ENCODE peak calls at places on chromosome 21, in four cellular contexts. One of them, this sample, is unnamed.
A peak's percentile ranks its signal among the peaks of the same experiment; 100 is the strongest.

GRCh38 chr21:29342394-29342957 is 43.8 kb downstream of the BACH1 start:
- DNase-seq in A549: peak; percentile 11
- DNase-seq in K562: no peak
- DNase-seq in HepG2: no peak
- DNase-seq in this sample: peak; percentile 32

GRCh38 chr21:35039595-35040291 is 9.4 kb downstream of the RUNX1 start:
- DNase-seq in A549: no peak
- DNase-seq in K562: no peak
- DNase-seq in HepG2: peak; percentile 81
- DNase-seq in this sample: no peak

GRCh38 chr21:44427241-44428120 is 27.8 kb upstream of the LRRC3 start:
- DNase-seq in A549: no peak
- DNase-seq in K562: no peak
- DNase-seq in HepG2: no peak
- DNase-seq in this sample: no peak

GRCh38 chr21:33025106-33025470 is 647 bp upstream of the OLIG2 start:
- DNase-seq in A549: no peak
- DNase-seq in K562: no peak
- DNase-seq in HepG2: no peak
- DNase-seq in this sample: no peak

GRCh38 chr21:46218906-46219590 is 9.5 kb downstream of the LSS start:
- DNase-seq in A549: no peak
- DNase-seq in K562: no peak
- DNase-seq in HepG2: no peak
- DNase-seq in this sample: no peak

GRCh38 chr21:43273708-43274021 is 104.9 kb downstream of the CRYAA start:
- DNase-seq in A549: no peak
- DNase-seq in K562: no peak
- DNase-seq in HepG2: no peak
- DNase-seq in this sample: no peak

GRCh38 chr21:44892536-44893277 is 19.2 kb upstream of the PTTG1IP start:
- DNase-seq in A549: no peak
- DNase-seq in K562: peak; percentile 81
- DNase-seq in HepG2: no peak
- DNase-seq in this sample: no peak

GRCh38 chr21:34526618-34527290 is 14.7 kb upstream of the KCNE1 start:
- DNase-seq in A549: peak; percentile 93
- DNase-seq in K562: no peak
- DNase-seq in HepG2: peak; percentile 96
- DNase-seq in this sample: no peak

GRCh38 chr21:44761747-44762208 is 39.8 kb downstream of the UBE2G2 start:
- DNase-seq in A549: no peak
- DNase-seq in K562: no peak
- DNase-seq in HepG2: no peak
- DNase-seq in this sample: no peak

GRCh38 chr21:27196651-27197050 is 229.8 kb upstream of the ADAMTS5 start:
- DNase-seq in A549: no peak
- DNase-seq in K562: no peak
- DNase-seq in HepG2: no peak
- DNase-seq in this sample: no peak

GRCh38 chr21:33069994-33070811 is at the start of gene OLIG1:
- DNase-seq in A549: peak; percentile 55
- DNase-seq in K562: no peak
- DNase-seq in HepG2: no peak
- DNase-seq in this sample: no peak

GRCh38 chr21:45087022-45087823 is 12.8 kb downstream of the ADARB1 start:
- DNase-seq in A549: no peak
- DNase-seq in K562: no peak
- DNase-seq in HepG2: no peak
- DNase-seq in this sample: no peak

GRCh38 chr21:38806942-38807284 is 1.2 kb downstream of the ETS2 start:
- DNase-seq in A549: no peak
- DNase-seq in K562: peak; percentile 28
- DNase-seq in HepG2: no peak
- DNase-seq in this sample: no peak

GRCh38 chr21:38805282-38806152 is at the start of gene ETS2:
- DNase-seq in A549: peak; percentile 93
- DNase-seq in K562: peak; percentile 93
- DNase-seq in HepG2: peak; percentile 84
- DNase-seq in this sample: peak; percentile 36

GRCh38 chr21:38804617-38805281 is 980 bp upstream of the ETS2 start:
- DNase-seq in A549: peak; percentile 69
- DNase-seq in K562: peak; percentile 62
- DNase-seq in HepG2: no peak
- DNase-seq in this sample: no peak

GRCh38 chr21:38807481-38807880 is 1.8 kb downstream of the ETS2 start:
- DNase-seq in A549: no peak
- DNase-seq in K562: no peak
- DNase-seq in HepG2: no peak
- DNase-seq in this sample: no peak

DNA sequence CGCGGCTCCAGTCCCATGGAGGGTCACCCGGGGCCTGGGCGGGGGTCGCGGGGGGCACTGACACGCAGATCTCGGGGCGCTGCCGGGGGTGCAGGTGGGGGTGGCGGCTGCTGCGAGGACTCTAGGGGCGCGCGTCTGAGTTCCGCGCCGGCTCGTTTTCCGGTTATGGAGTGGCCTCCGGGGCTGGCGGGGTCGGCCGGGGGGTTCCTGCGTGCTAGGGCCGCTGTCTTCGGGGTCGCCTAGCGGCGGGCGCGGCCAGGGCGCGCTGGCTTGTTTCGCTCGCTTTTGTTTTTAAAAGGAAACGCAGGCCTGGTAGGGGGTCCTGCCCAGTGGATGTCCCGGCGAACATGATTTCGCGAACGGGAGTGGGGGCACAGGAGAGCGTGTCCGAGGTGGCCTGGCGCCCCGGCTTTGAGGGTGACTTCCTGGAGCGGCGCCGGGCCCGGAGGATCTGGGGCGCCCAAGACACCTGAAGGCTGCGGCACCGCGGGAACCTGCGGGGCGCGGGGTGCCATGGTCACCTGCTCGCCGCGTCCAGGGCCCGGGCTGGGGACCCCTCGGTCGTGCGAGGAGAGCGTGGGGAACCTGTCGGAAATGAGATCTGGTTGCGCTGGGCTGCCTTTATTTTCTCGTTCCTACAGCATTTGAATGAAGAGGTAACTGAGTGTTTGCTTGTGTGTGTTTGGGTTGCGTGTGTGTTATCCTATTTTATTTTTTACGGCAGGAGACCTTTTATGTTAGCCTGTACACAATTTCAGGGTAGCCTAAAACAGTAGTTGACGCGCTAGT is 618 bp downstream of the ETS2 start:
- DNase-seq in A549: no peak
- DNase-seq in K562: peak; percentile 53
- DNase-seq in HepG2: no peak
- DNase-seq in this sample: no peak
- TF ChIP-seq CHD2 in A549: no peak
- TF ChIP-seq CHD2 in K562: no peak
- TF ChIP-seq CHD2 in HepG2: no peak
- TF ChIP-seq CHD2 in this sample: no peak

DNA sequence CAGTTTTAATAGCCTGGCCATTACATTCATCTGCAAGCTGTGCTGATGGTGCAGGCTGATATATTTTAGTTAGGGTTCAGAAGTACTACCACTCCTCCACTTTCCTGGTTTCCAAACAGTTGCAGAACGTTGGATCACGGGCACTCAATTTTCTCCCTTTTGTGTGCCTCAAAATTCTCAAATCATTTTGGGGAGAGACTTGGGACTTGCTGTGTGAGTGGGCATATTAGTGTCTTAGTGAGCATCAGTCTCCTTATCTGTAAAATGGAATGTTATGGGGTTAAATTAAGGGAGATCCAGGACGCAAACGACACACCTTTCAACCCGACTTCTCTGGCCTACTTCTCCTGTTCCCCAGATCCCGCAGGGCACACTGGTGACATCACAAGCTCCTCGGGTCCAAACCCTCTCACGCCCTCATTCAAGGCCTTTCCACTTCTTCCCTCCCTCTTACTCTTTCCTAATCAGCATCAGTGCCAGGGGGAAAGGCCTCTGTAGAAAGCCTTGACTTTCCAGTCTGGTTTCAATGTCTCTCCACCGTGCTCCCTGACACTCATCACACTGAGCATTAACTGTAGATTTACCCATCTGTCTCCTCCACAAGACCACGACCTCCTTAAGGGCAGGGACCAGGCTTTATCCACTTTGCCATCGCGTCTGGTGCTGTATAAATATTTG is 1.2 kb downstream of the PIGP start:
- DNase-seq in A549: peak; percentile 70
- DNase-seq in K562: peak; percentile 26
- DNase-seq in HepG2: no peak
- DNase-seq in this sample: no peak
- TF ChIP-seq JUNB in A549: no peak
- TF ChIP-seq JUNB in K562: no peak
- TF ChIP-seq JUNB in HepG2: no peak
- TF ChIP-seq JUNB in this sample: no peak

DNA sequence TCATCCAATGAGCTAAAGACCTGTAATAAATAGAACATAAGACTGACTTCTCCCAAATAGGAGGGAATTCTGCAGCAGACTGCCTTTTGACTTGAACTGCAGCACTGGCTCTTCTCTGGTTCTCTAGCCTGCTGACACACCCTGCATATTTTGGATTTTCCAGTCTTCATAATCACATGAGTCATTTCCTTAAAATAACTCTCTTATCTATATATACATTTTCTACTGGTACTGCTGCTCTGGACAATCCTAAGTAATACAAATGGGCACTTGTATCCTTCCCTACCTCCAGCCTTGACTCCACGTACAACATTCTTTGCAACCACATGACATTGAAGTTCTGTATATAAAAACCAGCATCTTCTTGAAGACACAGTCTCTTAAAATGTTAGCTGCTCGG is 429.4 kb upstream of the TMPRSS15 start:
- DNase-seq in A549: peak; percentile 0
- DNase-seq in K562: no peak
- DNase-seq in HepG2: no peak
- DNase-seq in this sample: no peak
- TF ChIP-seq CHD2 in A549: no peak
- TF ChIP-seq CHD2 in K562: no peak
- TF ChIP-seq CHD2 in HepG2: no peak
- TF ChIP-seq CHD2 in this sample: no peak

GRCh38 chr21:36754241-36754881 is 55.4 kb downstream of the SIM2 start:
- DNase-seq in A549: no peak
- DNase-seq in K562: no peak
- DNase-seq in HepG2: no peak
- DNase-seq in this sample: no peak
- TF ChIP-seq JUNB in A549: no peak
- TF ChIP-seq JUNB in K562: no peak
- TF ChIP-seq JUNB in HepG2: no peak
- TF ChIP-seq JUNB in this sample: no peak

DNA sequence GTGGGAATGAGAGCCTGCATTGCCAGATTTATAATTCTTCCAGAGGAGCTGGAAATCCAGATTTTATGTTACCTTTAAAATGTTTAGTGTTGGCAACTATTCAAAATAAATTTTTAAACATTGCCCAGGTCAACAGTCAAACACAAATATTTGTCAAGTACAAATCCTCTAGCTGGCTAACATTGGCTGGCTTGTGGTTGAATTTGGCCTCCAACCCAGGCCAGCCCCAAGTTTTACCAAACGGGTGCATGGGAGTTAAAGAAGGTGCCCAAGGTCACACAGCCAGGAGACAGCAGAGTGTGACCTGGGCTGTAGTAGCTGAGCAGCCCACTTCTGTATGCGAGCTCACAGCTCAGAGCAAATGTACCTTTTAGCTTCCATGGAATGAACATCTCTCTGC is 240.6 kb downstream of the DSCAM start:
- DNase-seq in A549: no peak
- DNase-seq in K562: no peak
- DNase-seq in HepG2: no peak
- DNase-seq in this sample: no peak
- TF ChIP-seq CHD2 in A549: no peak
- TF ChIP-seq CHD2 in K562: no peak
- TF ChIP-seq CHD2 in HepG2: no peak
- TF ChIP-seq CHD2 in this sample: no peak